ENCODE peak calls at places on chromosomes 11 and 22, in eight cellular contexts. One of them, this sample, is unnamed.
A peak's percentile ranks its signal among the peaks of the same experiment; 100 is the strongest.

GRCh38 chr22:48185656-48186055 is 1423.2 kb downstream of the TBC1D22A start:
- DNase-seq in adrenal gland: no peak
- DNase-seq in stomach: no peak
- DNase-seq in GM12865: no peak
- DNase-seq in pancreas: no peak
- DNase-seq in epithelial cell of esophagus: no peak
- DNase-seq in fibroblast of lung: no peak
- DNase-seq in HFFc6: no peak
- DNase-seq in this sample: no peak

GRCh38 chr11:86117706-86118050 is 48.8 kb upstream of the PICALM start:
- DNase-seq in adrenal gland: no peak
- DNase-seq in GM12865: no peak
- DNase-seq in HFFc6: no peak
- DNase-seq in fibroblast of lung: peak; percentile 64
- DNase-seq in pancreas: no peak
- DNase-seq in epithelial cell of esophagus: peak; percentile 15
- DNase-seq in stomach: no peak
- DNase-seq in this sample: no peak

GRCh38 chr11:114262681-114263509 is 33.3 kb upstream of the NNMT start:
- DNase-seq in epithelial cell of esophagus: peak; percentile 58
- DNase-seq in HFFc6: peak; percentile 36
- DNase-seq in GM12865: no peak
- DNase-seq in fibroblast of lung: peak; percentile 36
- DNase-seq in stomach: no peak
- DNase-seq in adrenal gland: peak; percentile 68
- DNase-seq in pancreas: peak; percentile 38
- DNase-seq in this sample: no peak

GRCh38 chr22:34798605-34799004 is 267.4 kb upstream of the ISX start:
- DNase-seq in epithelial cell of esophagus: no peak
- DNase-seq in pancreas: no peak
- DNase-seq in stomach: no peak
- DNase-seq in HFFc6: no peak
- DNase-seq in fibroblast of lung: peak; percentile 8
- DNase-seq in adrenal gland: no peak
- DNase-seq in GM12865: no peak
- DNase-seq in this sample: no peak

GRCh38 chr11:69734841-69735240 is 31.0 kb upstream of the FGF19 start:
- DNase-seq in HFFc6: no peak
- DNase-seq in pancreas: no peak
- DNase-seq in adrenal gland: no peak
- DNase-seq in epithelial cell of esophagus: no peak
- DNase-seq in stomach: no peak
- DNase-seq in fibroblast of lung: no peak
- DNase-seq in GM12865: no peak
- DNase-seq in this sample: no peak

GRCh38 chr11:120096756-120097191 is 41.1 kb downstream of the TRIM29 start:
- DNase-seq in pancreas: no peak
- DNase-seq in GM12865: no peak
- DNase-seq in HFFc6: no peak
- DNase-seq in fibroblast of lung: no peak
- DNase-seq in adrenal gland: no peak
- DNase-seq in stomach: no peak
- DNase-seq in epithelial cell of esophagus: no peak
- DNase-seq in this sample: no peak

GRCh38 chr11:125916683-125917337 is 12.5 kb downstream of the DDX25 start:
- DNase-seq in HFFc6: no peak
- DNase-seq in stomach: peak; percentile 64
- DNase-seq in GM12865: no peak
- DNase-seq in adrenal gland: no peak
- DNase-seq in fibroblast of lung: no peak
- DNase-seq in epithelial cell of esophagus: no peak
- DNase-seq in pancreas: no peak
- DNase-seq in this sample: no peak

GRCh38 chr11:110317516-110317932 is 21.1 kb upstream of the RDX start:
- DNase-seq in adrenal gland: peak; percentile 60
- DNase-seq in pancreas: no peak
- DNase-seq in fibroblast of lung: peak; percentile 70
- DNase-seq in HFFc6: no peak
- DNase-seq in GM12865: no peak
- DNase-seq in stomach: no peak
- DNase-seq in epithelial cell of esophagus: peak; percentile 54
- DNase-seq in this sample: no peak

GRCh38 chr22:21569459-21570161 is 2.1 kb downstream of the UBE2L3 start:
- DNase-seq in stomach: no peak
- DNase-seq in adrenal gland: no peak
- DNase-seq in GM12865: peak; percentile 29
- DNase-seq in pancreas: no peak
- DNase-seq in epithelial cell of esophagus: no peak
- DNase-seq in fibroblast of lung: no peak
- DNase-seq in HFFc6: no peak
- DNase-seq in this sample: no peak

GRCh38 chr11:76770642-76771445 is 12.3 kb upstream of the TSKU start:
- DNase-seq in fibroblast of lung: peak; percentile 98
- DNase-seq in HFFc6: peak; percentile 94
- DNase-seq in adrenal gland: peak; percentile 58
- DNase-seq in GM12865: peak; percentile 12
- DNase-seq in epithelial cell of esophagus: peak; percentile 51
- DNase-seq in pancreas: no peak
- DNase-seq in stomach: peak; percentile 71
- DNase-seq in this sample: no peak

GRCh38 chr11:1162498-1163311 is 5.0 kb downstream of the MUC5AC start:
- DNase-seq in epithelial cell of esophagus: no peak
- DNase-seq in fibroblast of lung: no peak
- DNase-seq in HFFc6: no peak
- DNase-seq in adrenal gland: no peak
- DNase-seq in stomach: peak; percentile 25
- DNase-seq in pancreas: no peak
- DNase-seq in GM12865: no peak
- DNase-seq in this sample: no peak

GRCh38 chr22:45997775-45998637 is 21.0 kb upstream of the WNT7B start:
- DNase-seq in epithelial cell of esophagus: no peak
- DNase-seq in GM12865: no peak
- DNase-seq in stomach: no peak
- DNase-seq in fibroblast of lung: no peak
- DNase-seq in adrenal gland: peak; percentile 78
- DNase-seq in pancreas: no peak
- DNase-seq in HFFc6: no peak
- DNase-seq in this sample: no peak

GRCh38 chr11:133163463-133164419 is 368.6 kb downstream of the OPCML start:
- DNase-seq in fibroblast of lung: peak; percentile 25
- DNase-seq in HFFc6: peak; percentile 5
- DNase-seq in pancreas: peak; percentile 33
- DNase-seq in GM12865: peak; percentile 62
- DNase-seq in epithelial cell of esophagus: peak; percentile 27
- DNase-seq in stomach: no peak
- DNase-seq in adrenal gland: peak; percentile 25
- DNase-seq in this sample: no peak

GRCh38 chr11:76857776-76858461 is 2.8 kb upstream of the ACER3 start:
- DNase-seq in GM12865: peak; percentile 32
- DNase-seq in adrenal gland: no peak
- DNase-seq in HFFc6: no peak
- DNase-seq in pancreas: no peak
- DNase-seq in stomach: no peak
- DNase-seq in fibroblast of lung: no peak
- DNase-seq in epithelial cell of esophagus: no peak
- DNase-seq in this sample: no peak

GRCh38 chr11:13120691-13121090 is 111.6 kb downstream of the RASSF10 start:
- DNase-seq in fibroblast of lung: peak; percentile 84
- DNase-seq in GM12865: no peak
- DNase-seq in pancreas: no peak
- DNase-seq in epithelial cell of esophagus: peak; percentile 92
- DNase-seq in HFFc6: peak; percentile 69
- DNase-seq in adrenal gland: no peak
- DNase-seq in stomach: no peak
- DNase-seq in this sample: no peak

GRCh38 chr11:3104051-3104714 is 47.0 kb upstream of the CARS1 start:
- DNase-seq in HFFc6: no peak
- DNase-seq in epithelial cell of esophagus: no peak
- DNase-seq in fibroblast of lung: no peak
- DNase-seq in pancreas: no peak
- DNase-seq in adrenal gland: no peak
- DNase-seq in GM12865: no peak
- DNase-seq in stomach: peak; percentile 11
- DNase-seq in this sample: no peak

GRCh38 chr11:27353593-27354358 is 9.2 kb downstream of the CCDC34 start:
- DNase-seq in HFFc6: peak; percentile 36
- DNase-seq in fibroblast of lung: peak; percentile 65
- DNase-seq in epithelial cell of esophagus: peak; percentile 68
- DNase-seq in GM12865: no peak
- DNase-seq in stomach: no peak
- DNase-seq in adrenal gland: no peak
- DNase-seq in pancreas: no peak
- DNase-seq in this sample: no peak

GRCh38 chr11:115279831-115280761 is 224.1 kb downstream of the CADM1 start:
- DNase-seq in adrenal gland: no peak
- DNase-seq in fibroblast of lung: peak; percentile 89
- DNase-seq in pancreas: no peak
- DNase-seq in stomach: no peak
- DNase-seq in HFFc6: no peak
- DNase-seq in epithelial cell of esophagus: no peak
- DNase-seq in GM12865: no peak
- DNase-seq in this sample: no peak

GRCh38 chr11:100675115-100675650 is 11.9 kb upstream of the ARHGAP42 start:
- DNase-seq in stomach: no peak
- DNase-seq in GM12865: no peak
- DNase-seq in fibroblast of lung: no peak
- DNase-seq in HFFc6: no peak
- DNase-seq in epithelial cell of esophagus: no peak
- DNase-seq in pancreas: no peak
- DNase-seq in adrenal gland: no peak
- DNase-seq in this sample: no peak

GRCh38 chr11:76579047-76579751 is 91.3 kb downstream of the LRRC32 start:
- DNase-seq in HFFc6: no peak
- DNase-seq in epithelial cell of esophagus: no peak
- DNase-seq in stomach: no peak
- DNase-seq in pancreas: peak; percentile 20
- DNase-seq in adrenal gland: peak; percentile 57
- DNase-seq in GM12865: no peak
- DNase-seq in fibroblast of lung: no peak
- DNase-seq in this sample: no peak

GRCh38 chr11:2525166-2525861 is 80.5 kb downstream of the KCNQ1 start:
- DNase-seq in pancreas: peak; percentile 44
- DNase-seq in epithelial cell of esophagus: no peak
- DNase-seq in fibroblast of lung: no peak
- DNase-seq in HFFc6: no peak
- DNase-seq in stomach: peak; percentile 61
- DNase-seq in GM12865: no peak
- DNase-seq in adrenal gland: peak; percentile 24
- DNase-seq in this sample: no peak

GRCh38 chr22:36998620-36999351 is 20.5 kb downstream of the TST start:
- DNase-seq in adrenal gland: peak; percentile 72
- DNase-seq in stomach: no peak
- DNase-seq in GM12865: no peak
- DNase-seq in pancreas: no peak
- DNase-seq in HFFc6: peak; percentile 28
- DNase-seq in fibroblast of lung: no peak
- DNase-seq in epithelial cell of esophagus: peak; percentile 68
- DNase-seq in this sample: no peak

GRCh38 chr11:32115406-32115805 is 24.5 kb downstream of the RCN1 start:
- DNase-seq in fibroblast of lung: no peak
- DNase-seq in GM12865: no peak
- DNase-seq in HFFc6: no peak
- DNase-seq in adrenal gland: no peak
- DNase-seq in pancreas: no peak
- DNase-seq in stomach: no peak
- DNase-seq in epithelial cell of esophagus: no peak
- DNase-seq in this sample: no peak
- TF ChIP-seq CTCF in fibroblast of lung: peak; percentile 5
- TF ChIP-seq CTCF in GM12865: no peak
- TF ChIP-seq CTCF in HFFc6: no peak
- TF ChIP-seq CTCF in adrenal gland: no peak
- TF ChIP-seq CTCF in pancreas: no peak
- TF ChIP-seq CTCF in stomach: no peak
- TF ChIP-seq CTCF in epithelial cell of esophagus: no peak
- TF ChIP-seq CTCF in this sample: peak; percentile 5

GRCh38 chr11:17353228-17354021 is 1.8 kb downstream of the NCR3LG1 start:
- DNase-seq in epithelial cell of esophagus: peak; percentile 76
- DNase-seq in HFFc6: peak; percentile 73
- DNase-seq in adrenal gland: peak; percentile 78
- DNase-seq in fibroblast of lung: peak; percentile 83
- DNase-seq in stomach: peak; percentile 73
- DNase-seq in pancreas: peak; percentile 71
- DNase-seq in GM12865: peak; percentile 33
- DNase-seq in this sample: peak; percentile 36
- TF ChIP-seq CTCF in epithelial cell of esophagus: no peak
- TF ChIP-seq CTCF in HFFc6: peak; percentile 26
- TF ChIP-seq CTCF in adrenal gland: no peak
- TF ChIP-seq CTCF in fibroblast of lung: no peak
- TF ChIP-seq CTCF in stomach: no peak
- TF ChIP-seq CTCF in pancreas: no peak
- TF ChIP-seq CTCF in GM12865: no peak
- TF ChIP-seq CTCF in this sample: no peak

GRCh38 chr11:84091212-84091986 is 805.2 kb upstream of the CCDC90B start:
- DNase-seq in pancreas: no peak
- DNase-seq in epithelial cell of esophagus: no peak
- DNase-seq in stomach: no peak
- DNase-seq in GM12865: no peak
- DNase-seq in fibroblast of lung: no peak
- DNase-seq in adrenal gland: peak; percentile 55
- DNase-seq in HFFc6: no peak
- DNase-seq in this sample: no peak
- TF ChIP-seq CTCF in pancreas: no peak
- TF ChIP-seq CTCF in epithelial cell of esophagus: no peak
- TF ChIP-seq CTCF in stomach: no peak
- TF ChIP-seq CTCF in GM12865: no peak
- TF ChIP-seq CTCF in fibroblast of lung: no peak
- TF ChIP-seq CTCF in adrenal gland: peak; percentile 20
- TF ChIP-seq CTCF in HFFc6: no peak
- TF ChIP-seq CTCF in this sample: no peak

GRCh38 chr11:11387201-11387600 is 34.2 kb upstream of the CSNK2A3 start:
- DNase-seq in GM12865: no peak
- DNase-seq in stomach: no peak
- DNase-seq in fibroblast of lung: no peak
- DNase-seq in HFFc6: no peak
- DNase-seq in pancreas: no peak
- DNase-seq in epithelial cell of esophagus: no peak
- DNase-seq in adrenal gland: no peak
- DNase-seq in this sample: no peak
- TF ChIP-seq CTCF in GM12865: no peak
- TF ChIP-seq CTCF in stomach: no peak
- TF ChIP-seq CTCF in fibroblast of lung: no peak
- TF ChIP-seq CTCF in HFFc6: no peak
- TF ChIP-seq CTCF in pancreas: no peak
- TF ChIP-seq CTCF in epithelial cell of esophagus: no peak
- TF ChIP-seq CTCF in adrenal gland: no peak
- TF ChIP-seq CTCF in this sample: no peak

GRCh38 chr11:65773784-65774411 is 6.9 kb downstream of the AP5B1 start:
- DNase-seq in epithelial cell of esophagus: peak; percentile 45
- DNase-seq in stomach: peak; percentile 15
- DNase-seq in pancreas: no peak
- DNase-seq in HFFc6: no peak
- DNase-seq in GM12865: no peak
- DNase-seq in fibroblast of lung: no peak
- DNase-seq in adrenal gland: no peak
- DNase-seq in this sample: no peak
- TF ChIP-seq CTCF in epithelial cell of esophagus: peak; percentile 19
- TF ChIP-seq CTCF in stomach: no peak
- TF ChIP-seq CTCF in pancreas: no peak
- TF ChIP-seq CTCF in HFFc6: peak; percentile 45
- TF ChIP-seq CTCF in GM12865: no peak
- TF ChIP-seq CTCF in fibroblast of lung: no peak
- TF ChIP-seq CTCF in adrenal gland: peak; percentile 10
- TF ChIP-seq CTCF in this sample: peak; percentile 40

This sample was measured in D721Med.